ENCODE peak calls at places on chromosomes 6 and 20, in five cellular contexts. P is heart left ventricle, F is upper lobe of left lung, W is heart right ventricle, T is neuronal stem cell. L is an unnamed sample. For H3K36me3, the result is how much of the 10 kb centered on the place peaks cover.

GRCh38 chr6:10904015-10904414 is 17.2 kb downstream of the SYCP2L start:
- DNase-seq in P (no peak), F (no peak), W (no peak), T (no peak), L (no peak)

GRCh38 chr6:168157272-168158007 is 78.4 kb upstream of the FRMD1 start:
- DNase-seq in P (no peak), F (no peak), W (no peak), T (no peak), L (no peak)

GRCh38 chr20:49701313-49701731 is 12.4 kb downstream of the B4GALT5 start:
- DNase-seq in P (no peak), F (no peak), W (no peak), T (no peak), L (no peak)

GRCh38 chr6:122931916-122932315 is 64.1 kb upstream of the CLVS2 start:
- DNase-seq in P (no peak), F (no peak), W (no peak), T (no peak), L (no peak)

GRCh38 chr6:121435444-121436069 is at the start of gene GJA1:
- DNase-seq in P (no peak), F (no peak), W (peak), T (peak), L (no peak)

GRCh38 chr6:33375143-33375649 is 16.4 kb upstream of the KIFC1 start:
- DNase-seq in P (peak), F (no peak), W (peak), T (no peak), L (no peak)

GRCh38 chr6:26538572-26538902 is 371 bp downstream of the HMGN4 start:
- DNase-seq in P (no peak), F (no peak), W (no peak), T (no peak), L (no peak)

GRCh38 chr6:130962951-130963350 is 100.1 kb downstream of the EPB41L2 start:
- DNase-seq in P (no peak), F (no peak), W (no peak), T (no peak), L (no peak)

GRCh38 chr6:111781055-111781708 is 92.1 kb downstream of the FYN start:
- DNase-seq in P (no peak), F (no peak), W (no peak), T (no peak), L (no peak)

GRCh38 chr6:109009761-109010612 is 84.7 kb downstream of the SESN1 start:
- DNase-seq in P (no peak), F (no peak), W (no peak), T (no peak), L (no peak)

GRCh38 chr6:71468841-71469750 is 180.5 kb downstream of the OGFRL1 start:
- DNase-seq in P (no peak), F (no peak), W (peak), T (no peak), L (no peak)

GRCh38 chr6:166489301-166490155 is 97.0 kb downstream of the RAMACL start:
- DNase-seq in P (no peak), F (no peak), W (no peak), T (no peak), L (no peak)

GRCh38 chr6:112883095-112883494 is 536.0 kb downstream of the RFPL4B start:
- DNase-seq in P (no peak), F (no peak), W (no peak), T (no peak), L (no peak)

GRCh38 chr20:63074631-63075030 is 67.9 kb upstream of the BHLHE23 start:
- DNase-seq in P (no peak), F (no peak), W (no peak), T (no peak), L (no peak)

GRCh38 chr6:154169193-154169847 is 130.3 kb downstream of the OPRM1 start:
- DNase-seq in P (no peak), F (no peak), W (no peak), T (no peak), L (no peak)

GRCh38 chr6:147949981-147950622 is 392.5 kb upstream of the SASH1 start:
- DNase-seq in P (no peak), F (no peak), W (no peak), T (no peak), L (no peak)

GRCh38 chr6:41093729-41094128 is 21.0 kb downstream of the NFYA start:
- DNase-seq in P (no peak), F (no peak), W (no peak), T (no peak), L (no peak)

GRCh38 chr6:41090841-41091761 is 18.3 kb downstream of the NFYA start:
- DNase-seq in P (no peak), F (no peak), W (no peak), T (no peak), L (no peak)

GRCh38 chr6:41092421-41093140 is 19.8 kb downstream of the NFYA start:
- DNase-seq in P (no peak), F (no peak), W (no peak), T (no peak), L (no peak)

GRCh38 chr6:41085182-41085581 is 12.4 kb downstream of the NFYA start:
- DNase-seq in P (no peak), F (no peak), W (no peak), T (no peak), L (no peak)

GRCh38 chr6:41088451-41088850 is 15.7 kb downstream of the NFYA start:
- DNase-seq in P (no peak), F (no peak), W (no peak), T (no peak), L (no peak)
- H3K36me3 ChIP-seq in P (half or more), F (half or more), W (half or more), T (under half), L (half or more)

GRCh38 chr6:105594272-105594671 is 191.4 kb upstream of the PREP start:
- DNase-seq in P (no peak), F (no peak), W (no peak), T (no peak), L (no peak)

GRCh38 chr6:105593805-105594231 is 190.9 kb upstream of the PREP start:
- DNase-seq in P (no peak), F (no peak), W (no peak), T (no peak), L (no peak)

GRCh38 chr6:105596284-105596755 is 193.4 kb upstream of the PREP start:
- DNase-seq in P (no peak), F (no peak), W (no peak), T (no peak), L (no peak)

GRCh38 chr6:105594821-105595220 is 191.9 kb upstream of the PREP start:
- DNase-seq in P (no peak), F (no peak), W (no peak), T (no peak), L (no peak)

GRCh38 chr6:105595829-105596228 is 192.9 kb upstream of the PREP start:
- DNase-seq in P (no peak), F (no peak), W (no peak), T (no peak), L (no peak)
- H3K27ac ChIP-seq in P (no peak), F (no peak), W (no peak), T (no peak), L (no peak)

GRCh38 chr20:24987873-24988835 is 4.4 kb downstream of the APMAP start:
- DNase-seq in P (no peak), F (no peak), W (no peak), T (no peak), L (no peak)

GRCh38 chr20:24991897-24992419 is 593 bp downstream of the APMAP start:
- DNase-seq in P (no peak), F (no peak), W (no peak), T (no peak), L (no peak)

GRCh38 chr20:24989162-24989561 is 3.4 kb downstream of the APMAP start:
- DNase-seq in P (no peak), F (no peak), W (no peak), T (no peak), L (no peak)

GRCh38 chr20:24992420-24993205 is at the start of gene APMAP:
- DNase-seq in P (peak), F (peak), W (peak), T (peak), L (peak)

GRCh38 chr20:24990810-24991252 is 1.7 kb downstream of the APMAP start:
- DNase-seq in P (no peak), F (no peak), W (no peak), T (no peak), L (no peak)
- H3K36me3 ChIP-seq in P (under half), F (under half), W (under half), T (under half), L (under half)

GRCh38 chr6:31776563-31776960 is 566 bp downstream of the VWA7 start:
- DNase-seq in P (no peak), F (peak), W (no peak), T (no peak), L (no peak)

GRCh38 chr6:31778193-31778592 is 1.1 kb upstream of the VWA7 start:
- DNase-seq in P (no peak), F (no peak), W (no peak), T (no peak), L (no peak)

GRCh38 chr6:31778999-31779885 is 2.1 kb upstream of the VWA7 start:
- DNase-seq in P (no peak), F (peak), W (no peak), T (no peak), L (no peak)

GRCh38 chr6:31776961-31777666 is at the start of gene VWA7:
- DNase-seq in P (peak), F (peak), W (peak), T (no peak), L (peak)

GRCh38 chr6:31777667-31778050 is 531 bp upstream of the VWA7 start:
- DNase-seq in P (no peak), F (no peak), W (no peak), T (no peak), L (no peak)
- H3K27ac ChIP-seq in P (peak), F (no peak), W (no peak), T (no peak), L (peak)

GRCh38 chr6:78948785-78949184 is 81.4 kb downstream of the IRAK1BP1 start:
- DNase-seq in P (no peak), F (no peak), W (no peak), T (no peak), L (no peak)
- H3K36me3 ChIP-seq in P (half or more), F (half or more), W (half or more), T (under half), L (half or more)

GRCh38 chr6:75386050-75386770 is 101.6 kb upstream of the TMEM30A start:
- DNase-seq in P (no peak), F (no peak), W (no peak), T (no peak), L (no peak)
- H3K27ac ChIP-seq in P (no peak), F (no peak), W (no peak), T (no peak), L (no peak)

GRCh38 chr6:7246401-7247178 is 66.4 kb downstream of the SSR1 start:
- DNase-seq in P (no peak), F (peak), W (no peak), T (no peak), L (no peak)

GRCh38 chr6:7247828-7248227 is 65.2 kb downstream of the SSR1 start:
- DNase-seq in P (no peak), F (no peak), W (no peak), T (no peak), L (no peak)

GRCh38 chr6:7247179-7247456 is 65.9 kb downstream of the SSR1 start:
- DNase-seq in P (no peak), F (no peak), W (no peak), T (no peak), L (no peak)

GRCh38 chr6:7243188-7243942 is 69.6 kb downstream of the SSR1 start:
- DNase-seq in P (no peak), F (no peak), W (peak), T (peak), L (no peak)

DNA sequence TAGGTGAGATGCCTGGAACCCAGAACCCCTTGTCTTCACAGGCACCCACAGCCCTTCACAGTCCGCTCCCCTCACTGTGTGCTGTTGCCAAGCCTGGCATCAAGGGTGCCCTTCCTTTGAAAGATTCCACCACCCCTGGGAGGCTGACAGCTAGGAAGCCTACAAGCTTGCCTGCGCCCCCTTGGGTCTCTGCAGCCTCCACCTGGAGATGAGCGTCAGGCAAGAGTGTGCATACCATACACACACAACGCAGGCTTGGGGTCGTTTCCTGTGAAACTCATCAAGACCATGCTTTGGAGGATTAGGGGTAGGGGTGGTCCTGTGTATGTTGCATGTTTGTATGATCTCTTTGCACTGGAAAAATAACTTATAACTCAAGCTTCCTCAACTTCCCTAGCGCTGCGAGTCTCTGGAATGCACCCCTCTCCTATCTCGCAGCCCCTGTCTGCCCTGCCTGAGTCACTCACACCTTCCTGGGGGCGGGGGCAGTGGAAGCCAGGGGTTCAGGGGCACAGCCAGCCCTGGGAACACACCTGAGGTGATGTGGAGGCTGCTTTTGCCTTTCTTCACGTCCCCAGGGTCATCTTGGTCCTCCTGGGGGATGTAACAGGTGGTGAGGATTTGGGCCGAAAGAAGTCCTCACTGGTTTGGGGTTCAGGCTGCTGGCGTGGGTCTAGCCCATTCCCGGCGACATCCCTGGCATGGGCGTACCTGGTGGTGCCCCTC is 67.2 kb downstream of the SSR1 start:
- DNase-seq in P (no peak), F (no peak), W (no peak), T (no peak), L (no peak)
- H3K36me3 ChIP-seq in P (half or more), F (under half), W (half or more), T (under half), L (under half)

GRCh38 chr6:83417880-83418663 is 12.8 kb downstream of the ME1 start:
- DNase-seq in P (no peak), F (no peak), W (no peak), T (peak), L (no peak)
- H3K27ac ChIP-seq in P (no peak), F (no peak), W (no peak), T (no peak), L (no peak)

GRCh38 chr6:169766232-169766631 is 14.8 kb downstream of the ERMARD start:
- DNase-seq in P (no peak), F (no peak), W (no peak), T (no peak), L (no peak)

GRCh38 chr6:169766921-169767736 is 15.7 kb downstream of the ERMARD start:
- DNase-seq in P (no peak), F (no peak), W (no peak), T (no peak), L (no peak)

GRCh38 chr6:169763881-169764280 is 12.5 kb downstream of the ERMARD start:
- DNase-seq in P (no peak), F (no peak), W (no peak), T (no peak), L (no peak)

DNA sequence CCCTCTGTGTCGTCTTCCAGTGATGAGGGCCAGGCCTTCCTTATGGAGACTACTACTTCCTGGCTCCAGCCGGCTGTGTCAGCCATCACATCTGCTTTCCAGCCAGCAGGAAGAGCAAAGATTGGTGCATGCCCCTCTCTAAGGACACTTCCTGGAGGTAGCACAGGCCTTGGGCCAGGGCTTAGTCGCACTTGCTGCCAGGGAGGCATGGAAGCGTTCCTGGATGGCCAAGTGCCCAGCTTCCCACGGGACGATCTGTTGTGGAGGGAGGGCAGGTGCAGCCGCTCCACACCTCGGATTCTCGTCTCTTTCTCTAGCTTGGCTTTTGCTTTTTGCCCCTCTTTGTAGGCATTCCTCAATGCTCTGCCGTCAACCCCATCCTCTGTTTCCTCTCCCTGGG is 11.9 kb downstream of the ERMARD start:
- DNase-seq in P (no peak), F (no peak), W (no peak), T (no peak), L (no peak)
- H3K36me3 ChIP-seq in P (half or more), F (under half), W (half or more), T (under half), L (under half)

DNA sequence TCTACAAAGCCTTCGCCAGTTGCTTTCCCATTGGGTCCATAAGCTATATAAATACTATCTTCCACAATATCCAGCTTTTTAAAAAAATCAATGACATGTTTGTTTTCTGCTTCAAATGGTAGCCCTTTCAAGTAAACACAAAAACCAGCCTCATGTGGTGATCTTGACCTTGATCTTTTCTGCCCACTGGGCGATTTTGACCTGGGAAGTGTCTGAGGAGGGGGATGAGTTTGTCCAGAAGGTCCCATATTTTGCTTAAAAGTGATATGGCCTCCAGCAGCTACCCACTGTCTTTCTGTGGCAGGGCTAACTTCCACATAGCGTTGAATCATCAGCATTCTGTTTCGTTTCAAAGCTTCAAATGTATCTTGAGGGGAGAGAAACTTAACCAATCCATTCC is 10.8 kb downstream of the CPNE1 start:
- DNase-seq in P (no peak), F (no peak), W (no peak), T (no peak), L (no peak)
- H3K27ac ChIP-seq in P (no peak), F (no peak), W (no peak), T (no peak), L (no peak)

L was measured in effector memory CD4-positive, alpha-beta T cell.